ENCODE peak calls at places on chromosomes 11 and 22, in seven cellular contexts. W is NCI-H510A; T is AG08395; S is activated naive CD4-positive, alpha-beta T cell treated with Interleukin-2 at 50 U/mL for 16 hours; K is heart right ventricle; E is left lobe of liver; Z is NCI-H2081. B is an unnamed sample.

GRCh38 chr11:35214792-35215193 is 75.8 kb downstream of the CD44 start:
- DNase-seq in S (peak; percentile 55), K (no peak), Z (no peak), W (no peak), T (peak; percentile 78), E (no peak), B (peak; percentile 96)

GRCh38 chr11:33970984-33971466 is 79.1 kb upstream of the LMO2 start:
- DNase-seq in T (peak; percentile 80), Z (peak; percentile 53), W (no peak), E (peak; percentile 49), K (no peak), S (no peak), B (peak; percentile 6)

GRCh38 chr11:97009613-97010012 is 619.8 kb downstream of the JRKL start:
- DNase-seq in W (no peak), Z (no peak), T (no peak), K (no peak), S (no peak), E (no peak), B (no peak)

GRCh38 chr11:12917830-12918229 is 91.3 kb upstream of the RASSF10 start:
- DNase-seq in K (no peak), Z (no peak), E (no peak), S (no peak), T (no peak), W (no peak), B (no peak)

GRCh38 chr11:126722956-126723664 is 277.5 kb downstream of the KIRREL3 start:
- DNase-seq in Z (no peak), S (no peak), W (no peak), K (no peak), T (no peak), E (no peak), B (no peak)

GRCh38 chr11:124717786-124718634 is 21.7 kb upstream of the NRGN start:
- DNase-seq in E (no peak), K (peak; percentile 71), Z (peak; percentile 27), T (peak; percentile 40), S (no peak), W (no peak), B (no peak)

GRCh38 chr22:46085831-46086576 is 64.3 kb upstream of the PPARA start:
- DNase-seq in T (peak; percentile 82), S (no peak), E (no peak), K (peak; percentile 78), Z (no peak), W (no peak), B (peak; percentile 96)

GRCh38 chr22:29336751-29337490 is 21.4 kb upstream of the RASL10A start:
- DNase-seq in S (no peak), T (no peak), W (no peak), E (peak; percentile 93), Z (no peak), K (no peak), B (no peak)

GRCh38 chr11:73308963-73309960 is 1.2 kb downstream of the ARHGEF17 start:
- DNase-seq in E (peak; percentile 70), W (peak; percentile 73), Z (no peak), K (peak; percentile 91), S (no peak), T (peak; percentile 95), B (peak; percentile 88)

GRCh38 chr11:117097567-117098268 is 510 bp downstream of the SIK3 start:
- DNase-seq in Z (peak; percentile 34), S (peak; percentile 35), T (peak; percentile 43), K (peak; percentile 59), W (no peak), E (no peak), B (no peak)

GRCh38 chr22:27113211-27114030 is 456.0 kb downstream of the MIAT start:
- DNase-seq in T (peak; percentile 96), S (no peak), K (no peak), E (no peak), Z (no peak), W (no peak), B (peak; percentile 89)

GRCh38 chr11:47856186-47856585 is 8.0 kb upstream of the NUP160 start:
- DNase-seq in Z (no peak), T (no peak), K (no peak), E (no peak), W (no peak), S (no peak), B (no peak)

GRCh38 chr22:50199836-50200332 is 927 bp upstream of the SELENOO start:
- DNase-seq in K (no peak), E (no peak), S (no peak), T (peak; percentile 27), Z (no peak), W (no peak), B (no peak)

GRCh38 chr11:66363805-66364535 is 7.6 kb downstream of the SLC29A2 start:
- DNase-seq in T (no peak), E (no peak), S (peak; percentile 74), K (peak; percentile 46), W (no peak), Z (peak; percentile 26), B (peak; percentile 79)

GRCh38 chr11:73194034-73194507 is 24.0 kb upstream of the P2RY2 start:
- DNase-seq in T (no peak), Z (no peak), W (no peak), S (no peak), K (no peak), E (no peak), B (no peak)

GRCh38 chr22:37742374-37743092 is 45.7 kb downstream of the TRIOBP start:
- DNase-seq in E (no peak), S (no peak), W (no peak), T (peak; percentile 74), Z (no peak), K (no peak), B (peak; percentile 67)

GRCh38 chr11:27084407-27084985 is 43.9 kb downstream of the BBOX1 start:
- DNase-seq in S (no peak), K (no peak), W (no peak), Z (no peak), E (no peak), T (peak; percentile 23), B (no peak)

GRCh38 chr11:10797561-10797960 is 11.2 kb downstream of the EIF4G2 start:
- DNase-seq in W (no peak), S (no peak), K (no peak), Z (no peak), E (no peak), T (no peak), B (no peak)

GRCh38 chr22:30201970-30202369 is 44.6 kb downstream of the LIF start:
- DNase-seq in W (no peak), S (no peak), E (no peak), K (no peak), Z (no peak), T (no peak), B (no peak)

GRCh38 chr11:108302121-108302785 is 79.4 kb downstream of the ATM start:
- DNase-seq in E (no peak), Z (no peak), W (no peak), K (no peak), S (no peak), T (peak; percentile 7), B (no peak)

GRCh38 chr22:44396727-44397722 is 84.3 kb upstream of the SHISAL1 start:
- DNase-seq in K (peak; percentile 2), Z (no peak), S (no peak), E (peak; percentile 24), W (no peak), T (no peak), B (peak; percentile 33)

GRCh38 chr11:2447951-2448650 is 3.3 kb downstream of the KCNQ1 start:
- DNase-seq in T (no peak), K (no peak), E (no peak), S (no peak), W (no peak), Z (no peak), B (no peak)

GRCh38 chr11:79244175-79244804 is 196.5 kb downstream of the TENM4 start:
- DNase-seq in K (no peak), Z (no peak), T (peak; percentile 90), W (no peak), E (no peak), S (no peak), B (peak; percentile 43)

GRCh38 chr11:72871089-72871488 is 56.9 kb downstream of the ATG16L2 start:
- DNase-seq in E (no peak), Z (no peak), W (no peak), T (no peak), S (no peak), K (no peak), B (no peak)

GRCh38 chr22:48835364-48835763 is 992.3 kb downstream of the BRD1 start:
- DNase-seq in K (no peak), W (no peak), Z (no peak), S (no peak), E (no peak), T (no peak), B (no peak)